ENCODE peak calls at places on chromosomes 5 and 9, in nine cellular contexts. Y, K, O, M, U, Z, V, X and E are unnamed samples.

GRCh38 chr9:117723986-117724654 is 19.9 kb downstream of the TLR4 start:
- DNase-seq in Y (no peak), K (no peak), O (no peak), M (no peak), U (no peak), Z (peak; percentile 47), V (no peak), X (no peak), E (no peak)

GRCh38 chr9:23543420-23543819 is 282.6 kb downstream of the ELAVL2 start:
- DNase-seq in Y (no peak), K (no peak), O (no peak), M (no peak), U (no peak), Z (no peak), V (no peak), X (peak; percentile 50), E (peak; percentile 37)

GRCh38 chr5:459562-460412 is 16.8 kb downstream of the EXOC3 start:
- DNase-seq in Y (no peak), K (no peak), O (peak; percentile 8), M (no peak), U (peak; percentile 40), Z (peak; percentile 58), V (peak; percentile 36), X (no peak), E (no peak)

GRCh38 chr9:17859987-17860386 is 281.1 kb downstream of the SH3GL2 start:
- DNase-seq in Y (no peak), K (no peak), O (no peak), M (no peak), U (no peak), Z (no peak), V (no peak), X (no peak), E (no peak)

GRCh38 chr5:115810776-115811175 is 5.7 kb downstream of the CDO1 start:
- DNase-seq in Y (peak; percentile 60), K (no peak), O (no peak), M (no peak), U (no peak), Z (no peak), V (no peak), X (peak; percentile 75), E (peak; percentile 77)

GRCh38 chr9:13128266-13128825 is 151.1 kb downstream of the MPDZ start:
- DNase-seq in Y (no peak), K (no peak), O (no peak), M (no peak), U (no peak), Z (no peak), V (no peak), X (no peak), E (no peak)

GRCh38 chr9:107447834-107448233 is 41.7 kb downstream of the KLF4 start:
- DNase-seq in Y (no peak), K (no peak), O (no peak), M (no peak), U (no peak), Z (no peak), V (no peak), X (no peak), E (no peak)

GRCh38 chr5:15835514-15835913 is 335.5 kb downstream of the FBXL7 start:
- DNase-seq in Y (peak; percentile 38), K (no peak), O (no peak), M (no peak), U (no peak), Z (no peak), V (no peak), X (peak; percentile 48), E (no peak)

GRCh38 chr9:23850242-23851023 is 24.4 kb upstream of the ELAVL2 start:
- DNase-seq in Y (no peak), K (no peak), O (no peak), M (no peak), U (no peak), Z (no peak), V (no peak), X (peak; percentile 15), E (peak; percentile 46)

GRCh38 chr5:64854855-64855254 is 86.1 kb downstream of the CWC27 start:
- DNase-seq in Y (peak; percentile 70), K (no peak), O (no peak), M (no peak), U (no peak), Z (no peak), V (no peak), X (peak; percentile 34), E (no peak)

GRCh38 chr5:174612686-174613085 is 111.7 kb upstream of the MSX2 start:
- DNase-seq in Y (no peak), K (no peak), O (no peak), M (peak; percentile 33), U (no peak), Z (no peak), V (peak; percentile 54), X (no peak), E (no peak)

GRCh38 chr5:78157001-78157400 is 137.5 kb downstream of the AP3B1 start:
- DNase-seq in Y (no peak), K (no peak), O (no peak), M (no peak), U (no peak), Z (no peak), V (no peak), X (no peak), E (no peak)

DNA sequence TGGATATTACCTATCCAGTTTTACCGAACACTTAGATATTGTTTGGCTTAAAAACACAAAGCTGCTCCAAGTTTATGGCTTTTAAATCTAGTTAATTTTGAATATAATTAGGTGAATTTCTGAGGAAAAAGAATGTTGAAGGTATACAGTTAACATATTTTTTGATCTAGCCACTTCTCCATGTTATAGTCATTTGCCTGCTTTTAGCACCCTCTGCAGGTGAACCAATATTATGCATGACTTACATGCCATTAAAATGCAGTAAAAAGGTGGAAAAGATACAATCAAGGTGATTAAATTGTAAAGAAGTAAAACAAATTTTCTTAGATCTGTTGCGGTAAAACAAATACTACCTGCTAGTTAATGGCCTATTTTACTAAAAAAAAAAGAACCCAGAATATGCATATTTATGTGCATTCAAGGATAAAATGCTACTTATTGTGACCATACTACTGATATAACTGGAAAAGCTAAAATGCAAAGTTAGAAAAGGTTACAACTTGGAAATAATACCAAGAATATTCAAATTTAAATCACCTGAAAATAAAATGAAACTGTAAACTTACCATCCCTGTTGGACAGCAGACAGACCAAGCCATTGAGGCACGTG is 132.1 kb downstream of the AP3B1 start:
- DNase-seq in Y (peak; percentile 44), K (no peak), O (no peak), M (peak; percentile 10), U (no peak), Z (no peak), V (no peak), X (peak; percentile 18), E (peak; percentile 31)
- TF ChIP-seq CTCF in Y (peak; percentile 58), K (no peak), O (peak; percentile 44), M (peak; percentile 69), U (peak; percentile 62), Z (peak; percentile 55), V (peak; percentile 47), X (peak; percentile 48), E (peak; percentile 52)

DNA sequence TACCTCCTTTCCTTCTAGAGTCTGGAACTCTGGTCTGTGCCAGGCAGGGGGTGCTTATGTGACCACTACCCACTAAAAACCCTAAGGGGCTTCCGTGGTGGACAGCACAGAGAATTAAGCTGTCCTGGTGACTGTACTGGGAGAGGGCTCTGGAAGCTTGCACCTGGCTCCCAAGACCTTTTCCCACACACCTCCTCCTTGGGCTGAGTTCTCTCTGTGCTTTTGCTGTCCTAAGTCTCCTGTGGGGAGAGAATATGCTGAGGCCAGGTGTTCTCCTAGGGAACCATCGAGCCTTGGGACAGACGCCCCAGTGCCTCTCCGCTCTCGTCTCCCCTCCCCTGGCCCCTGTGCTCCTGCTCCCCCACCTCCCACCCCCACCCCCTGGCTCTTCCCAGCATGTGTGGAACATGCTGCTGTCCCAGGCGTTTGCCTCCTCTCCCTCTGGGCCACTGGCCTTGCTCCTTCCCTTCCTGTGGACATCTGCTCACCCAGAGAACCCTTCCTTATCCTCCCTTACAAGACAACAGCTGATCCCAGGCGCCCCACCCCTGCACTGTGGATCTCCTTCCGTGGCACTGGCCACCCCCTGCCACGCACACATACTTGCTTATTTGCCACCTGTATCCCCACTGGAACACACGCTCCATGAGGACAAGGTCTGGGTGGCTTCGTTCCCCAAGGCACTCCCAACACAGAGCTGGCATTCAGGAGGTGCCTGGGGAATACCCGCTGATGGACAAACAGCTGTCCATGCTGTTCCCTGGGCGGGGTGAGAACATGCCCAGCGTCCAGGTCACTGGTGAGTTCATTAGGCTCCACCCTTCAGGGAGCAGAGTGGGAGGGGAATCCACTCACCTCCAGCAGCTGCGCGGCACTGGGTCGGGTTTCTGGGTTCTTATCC is 83.0 kb downstream of the STK10 start:
- DNase-seq in Y (no peak), K (no peak), O (no peak), M (no peak), U (no peak), Z (peak; percentile 70), V (no peak), X (no peak), E (no peak)
- H3K4me3 ChIP-seq in Y (no peak overlapping the region), K (no peak overlapping the region), O (no peak overlapping the region), M (no peak overlapping the region), U (no peak overlapping the region), Z (no peak overlapping the region), V (no peak overlapping the region), X (no peak overlapping the region), E (no peak overlapping the region)

DNA sequence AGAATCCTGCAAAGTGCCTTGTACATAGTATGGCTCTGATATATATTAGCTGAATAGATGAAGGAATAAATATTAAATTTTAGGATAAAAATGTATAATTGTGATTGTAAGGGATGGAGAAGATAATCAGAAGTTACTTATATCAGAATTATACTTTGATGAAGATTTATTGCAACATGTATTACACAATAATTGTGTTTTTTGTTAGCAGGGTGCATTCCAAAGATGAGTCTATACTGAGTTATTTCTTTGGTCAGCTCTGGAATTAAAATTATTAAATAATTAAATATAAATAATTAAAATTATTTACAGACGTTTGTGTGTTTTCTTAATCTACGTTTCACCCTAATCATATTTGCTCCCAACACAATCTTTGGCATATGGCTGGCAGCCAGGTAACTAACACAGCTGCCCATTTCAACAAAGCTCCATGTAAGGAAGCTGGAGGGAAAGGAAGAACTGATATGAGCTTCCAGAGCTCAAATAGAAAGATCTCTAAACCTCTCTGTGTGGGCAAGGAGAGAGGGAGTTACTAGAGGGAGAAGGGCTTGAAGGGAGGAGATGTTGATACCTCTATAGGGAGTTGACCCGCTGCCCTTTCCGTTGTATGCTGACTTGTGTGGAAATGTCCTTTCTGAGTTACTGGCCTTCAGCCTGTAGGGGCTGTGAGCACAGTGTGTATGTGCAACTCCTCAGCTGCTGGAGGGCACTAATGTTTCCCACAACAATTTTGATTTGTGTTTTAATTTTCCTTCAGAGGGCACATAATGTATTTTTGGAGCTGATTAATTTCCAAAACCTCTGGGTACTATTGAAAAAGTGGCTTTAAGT is 403.4 kb downstream of the MAN2A1 start:
- DNase-seq in Y (no peak), K (no peak), O (no peak), M (no peak), U (no peak), Z (no peak), V (no peak), X (no peak), E (no peak)
- TF ChIP-seq CTCF in Y (no peak), K (no peak), O (no peak), M (no peak), U (no peak), Z (no peak), V (no peak), X (no peak), E (no peak)

DNA sequence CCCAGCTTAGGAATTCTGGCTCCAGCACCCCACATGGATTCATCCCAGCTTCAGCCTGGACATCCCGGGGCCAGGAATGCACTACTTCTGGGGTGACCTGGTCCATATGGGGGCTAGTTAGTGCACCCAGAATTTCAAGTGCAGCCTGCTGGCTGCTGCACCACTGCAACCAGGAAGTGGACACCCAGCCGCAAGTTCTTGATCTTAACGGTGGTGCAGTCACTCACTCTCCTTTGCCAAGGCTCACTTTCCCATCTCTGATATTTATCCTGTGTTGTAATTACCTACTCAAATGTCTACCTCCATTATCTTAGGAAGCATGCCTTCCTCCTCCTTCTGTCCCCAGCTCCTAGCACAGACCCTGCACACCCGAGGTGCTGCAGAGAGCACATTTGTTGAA is 26.2 kb upstream of the RAB14 start:
- DNase-seq in Y (no peak), K (no peak), O (no peak), M (no peak), U (no peak), Z (no peak), V (no peak), X (no peak), E (no peak)
- H3K4me3 ChIP-seq in Y (no peak overlapping the region), K (no peak overlapping the region), O (no peak overlapping the region), M (no peak overlapping the region), U (no peak overlapping the region), Z (no peak overlapping the region), V (no peak overlapping the region), X (no peak overlapping the region), E (no peak overlapping the region)